ENCODE peak calls at places on chromosomes 4 and X, in six cellular contexts. One of them, this sample, is unnamed. For H3K4me1, the result is how much of the 10 kb centered on the place peaks cover.

GRCh38 chr4:183074288-183074990 is 24.6 kb upstream of the WWC2 start:
- DNase-seq in upper lobe of right lung: no peak
- DNase-seq in lung: no peak
- DNase-seq in CD8-positive, alpha-beta T cell: no peak
- DNase-seq in keratinocyte: no peak
- DNase-seq in HepG2: peak
- DNase-seq in this sample: no peak

GRCh38 chr4:81617569-81617968 is 145.9 kb upstream of the RASGEF1B start:
- DNase-seq in upper lobe of right lung: no peak
- DNase-seq in lung: no peak
- DNase-seq in CD8-positive, alpha-beta T cell: no peak
- DNase-seq in keratinocyte: no peak
- DNase-seq in HepG2: no peak
- DNase-seq in this sample: no peak

GRCh38 chr4:68373513-68373912 is 23.6 kb upstream of the YTHDC1 start:
- DNase-seq in upper lobe of right lung: peak
- DNase-seq in lung: peak
- DNase-seq in CD8-positive, alpha-beta T cell: peak
- DNase-seq in keratinocyte: no peak
- DNase-seq in HepG2: no peak
- DNase-seq in this sample: no peak

GRCh38 chrX:38426785-38427184 is 74.4 kb downstream of the OTC start:
- DNase-seq in upper lobe of right lung: no peak
- DNase-seq in lung: no peak
- DNase-seq in CD8-positive, alpha-beta T cell: no peak
- DNase-seq in keratinocyte: no peak
- DNase-seq in HepG2: no peak
- DNase-seq in this sample: no peak

GRCh38 chr4:10203851-10204250 is 87.3 kb upstream of the WDR1 start:
- DNase-seq in upper lobe of right lung: no peak
- DNase-seq in lung: peak
- DNase-seq in CD8-positive, alpha-beta T cell: no peak
- DNase-seq in keratinocyte: no peak
- DNase-seq in HepG2: no peak
- DNase-seq in this sample: no peak

GRCh38 chr4:1520145-1520661 is 114.0 kb upstream of the NKX1-1 start:
- DNase-seq in upper lobe of right lung: peak
- DNase-seq in lung: no peak
- DNase-seq in CD8-positive, alpha-beta T cell: no peak
- DNase-seq in keratinocyte: no peak
- DNase-seq in HepG2: no peak
- DNase-seq in this sample: no peak

GRCh38 chr4:955931-956381 is 17.4 kb downstream of the DGKQ start:
- DNase-seq in upper lobe of right lung: peak
- DNase-seq in lung: no peak
- DNase-seq in CD8-positive, alpha-beta T cell: no peak
- DNase-seq in keratinocyte: no peak
- DNase-seq in HepG2: no peak
- DNase-seq in this sample: no peak

GRCh38 chrX:23317799-23318724 is 16.6 kb upstream of the PTCHD1 start:
- DNase-seq in upper lobe of right lung: no peak
- DNase-seq in lung: peak
- DNase-seq in CD8-positive, alpha-beta T cell: no peak
- DNase-seq in keratinocyte: no peak
- DNase-seq in HepG2: no peak
- DNase-seq in this sample: no peak

GRCh38 chrX:92232182-92232581 is 453.0 kb downstream of the PCDH11X start:
- DNase-seq in upper lobe of right lung: no peak
- DNase-seq in lung: no peak
- DNase-seq in CD8-positive, alpha-beta T cell: no peak
- DNase-seq in keratinocyte: no peak
- DNase-seq in HepG2: peak
- DNase-seq in this sample: no peak

GRCh38 chrX:13598877-13599276 is 29.5 kb downstream of the EGFL6 start:
- DNase-seq in upper lobe of right lung: no peak
- DNase-seq in lung: no peak
- DNase-seq in CD8-positive, alpha-beta T cell: no peak
- DNase-seq in keratinocyte: no peak
- DNase-seq in HepG2: no peak
- DNase-seq in this sample: no peak

GRCh38 chr4:57043304-57044251 is 64.9 kb downstream of the POLR2B start:
- DNase-seq in upper lobe of right lung: no peak
- DNase-seq in lung: no peak
- DNase-seq in CD8-positive, alpha-beta T cell: no peak
- DNase-seq in keratinocyte: no peak
- DNase-seq in HepG2: no peak
- DNase-seq in this sample: peak

GRCh38 chr4:57037982-57038604 is 59.4 kb downstream of the POLR2B start:
- DNase-seq in upper lobe of right lung: peak
- DNase-seq in lung: peak
- DNase-seq in CD8-positive, alpha-beta T cell: no peak
- DNase-seq in keratinocyte: no peak
- DNase-seq in HepG2: peak
- DNase-seq in this sample: no peak

GRCh38 chr4:57034571-57034970 is 55.9 kb downstream of the POLR2B start:
- DNase-seq in upper lobe of right lung: no peak
- DNase-seq in lung: no peak
- DNase-seq in CD8-positive, alpha-beta T cell: no peak
- DNase-seq in keratinocyte: no peak
- DNase-seq in HepG2: no peak
- DNase-seq in this sample: no peak

GRCh38 chr4:57040510-57040909 is 61.8 kb downstream of the POLR2B start:
- DNase-seq in upper lobe of right lung: no peak
- DNase-seq in lung: no peak
- DNase-seq in CD8-positive, alpha-beta T cell: no peak
- DNase-seq in keratinocyte: no peak
- DNase-seq in HepG2: no peak
- DNase-seq in this sample: no peak

DNA sequence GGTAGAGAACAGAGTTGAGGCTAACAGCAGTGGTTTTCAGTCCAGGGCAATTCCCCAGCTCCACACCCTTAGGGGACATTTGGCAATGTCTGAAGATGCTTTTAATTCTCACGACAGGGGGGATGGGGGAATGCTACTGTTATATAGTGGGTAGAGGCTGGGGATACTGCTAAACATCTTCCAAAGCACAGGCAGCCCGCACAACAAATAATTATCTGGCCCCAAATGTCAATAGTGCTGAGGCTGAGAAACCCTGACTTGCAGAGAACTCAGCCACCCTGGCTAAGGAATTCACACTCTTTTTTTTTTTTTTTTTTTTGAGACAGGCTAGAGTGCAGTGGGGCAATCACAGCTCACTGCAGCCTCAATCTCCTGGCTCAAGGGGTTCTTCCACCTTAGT is 60.6 kb downstream of the POLR2B start:
- DNase-seq in upper lobe of right lung: no peak
- DNase-seq in lung: no peak
- DNase-seq in CD8-positive, alpha-beta T cell: no peak
- DNase-seq in keratinocyte: no peak
- DNase-seq in HepG2: no peak
- DNase-seq in this sample: no peak
- H3K4me1 ChIP-seq in upper lobe of right lung: under half
- H3K4me1 ChIP-seq in lung: under half
- H3K4me1 ChIP-seq in CD8-positive, alpha-beta T cell: under half
- H3K4me1 ChIP-seq in keratinocyte: under half
- H3K4me1 ChIP-seq in HepG2: under half
- H3K4me1 ChIP-seq in this sample: under half

GRCh38 chr4:2923678-2924173 is 39.5 kb downstream of the NOP14 start:
- DNase-seq in upper lobe of right lung: peak
- DNase-seq in lung: no peak
- DNase-seq in CD8-positive, alpha-beta T cell: no peak
- DNase-seq in keratinocyte: no peak
- DNase-seq in HepG2: no peak
- DNase-seq in this sample: no peak

GRCh38 chr4:2925931-2926860 is 37.0 kb downstream of the NOP14 start:
- DNase-seq in upper lobe of right lung: peak
- DNase-seq in lung: no peak
- DNase-seq in CD8-positive, alpha-beta T cell: no peak
- DNase-seq in keratinocyte: no peak
- DNase-seq in HepG2: no peak
- DNase-seq in this sample: no peak

GRCh38 chr4:2925496-2925895 is 37.7 kb downstream of the NOP14 start:
- DNase-seq in upper lobe of right lung: no peak
- DNase-seq in lung: no peak
- DNase-seq in CD8-positive, alpha-beta T cell: no peak
- DNase-seq in keratinocyte: no peak
- DNase-seq in HepG2: no peak
- DNase-seq in this sample: no peak

GRCh38 chr4:2924286-2924685 is 38.9 kb downstream of the NOP14 start:
- DNase-seq in upper lobe of right lung: peak
- DNase-seq in lung: no peak
- DNase-seq in CD8-positive, alpha-beta T cell: no peak
- DNase-seq in keratinocyte: no peak
- DNase-seq in HepG2: no peak
- DNase-seq in this sample: no peak

GRCh38 chr4:2924765-2925301 is 38.4 kb downstream of the NOP14 start:
- DNase-seq in upper lobe of right lung: peak
- DNase-seq in lung: no peak
- DNase-seq in CD8-positive, alpha-beta T cell: no peak
- DNase-seq in keratinocyte: no peak
- DNase-seq in HepG2: no peak
- DNase-seq in this sample: no peak
- H3K4me1 ChIP-seq in upper lobe of right lung: under half
- H3K4me1 ChIP-seq in lung: under half
- H3K4me1 ChIP-seq in CD8-positive, alpha-beta T cell: under half
- H3K4me1 ChIP-seq in keratinocyte: under half
- H3K4me1 ChIP-seq in HepG2: under half
- H3K4me1 ChIP-seq in this sample: under half

DNA sequence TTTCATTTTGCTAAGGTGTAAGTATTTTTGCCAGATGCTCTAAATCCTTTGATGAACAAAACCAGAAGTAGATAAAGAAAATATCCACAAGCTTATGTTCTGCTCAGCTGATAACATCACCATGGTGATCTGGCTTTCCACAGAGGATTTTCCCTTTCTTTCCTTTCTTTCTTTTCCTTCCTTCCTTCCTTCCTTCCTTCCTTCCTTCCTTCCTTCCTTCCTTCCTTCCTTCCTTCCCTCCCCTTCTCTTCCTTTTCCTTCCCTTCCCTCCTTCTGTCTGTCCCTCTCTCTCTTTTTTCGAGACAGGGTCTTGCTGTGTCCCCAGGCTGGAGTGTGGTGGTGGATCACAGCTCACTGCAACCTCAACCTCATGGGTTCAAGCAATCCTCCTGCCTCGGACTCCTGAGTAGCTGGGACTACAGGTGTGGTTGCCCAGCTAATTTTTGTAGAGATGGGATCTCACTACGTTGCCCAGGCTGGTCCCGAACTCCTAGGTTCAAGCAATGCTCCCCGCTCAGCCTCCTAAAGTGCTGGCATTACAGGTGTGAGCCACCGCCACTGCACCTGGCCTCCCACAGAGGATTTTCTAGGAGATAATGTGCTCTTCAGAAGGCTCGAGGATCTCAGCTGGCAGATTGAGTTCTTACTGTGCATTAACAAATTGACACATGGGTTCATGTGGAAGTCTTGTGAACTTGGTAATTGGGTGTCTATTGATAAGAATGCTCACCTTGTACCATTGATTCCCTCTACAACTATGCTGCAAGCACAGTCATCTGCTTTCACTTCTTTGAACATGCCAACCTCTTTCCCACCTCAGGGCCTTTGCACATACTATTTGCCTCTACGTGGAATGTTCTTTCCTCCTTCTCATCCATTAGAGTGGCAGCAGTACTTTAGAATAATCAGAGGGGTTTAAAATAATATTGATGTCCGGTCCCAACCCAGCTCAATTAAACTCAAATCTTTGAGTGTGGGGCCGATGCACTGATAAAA is 1.4 kb upstream of the RHOH start:
- DNase-seq in upper lobe of right lung: no peak
- DNase-seq in lung: no peak
- DNase-seq in CD8-positive, alpha-beta T cell: no peak
- DNase-seq in keratinocyte: no peak
- DNase-seq in HepG2: no peak
- DNase-seq in this sample: no peak
- H3K4me1 ChIP-seq in upper lobe of right lung: under half
- H3K4me1 ChIP-seq in lung: under half
- H3K4me1 ChIP-seq in CD8-positive, alpha-beta T cell: under half
- H3K4me1 ChIP-seq in keratinocyte: under half
- H3K4me1 ChIP-seq in HepG2: half or more
- H3K4me1 ChIP-seq in this sample: under half

GRCh38 chr4:92516450-92516849 is 212.7 kb downstream of the GRID2 start:
- DNase-seq in upper lobe of right lung: no peak
- DNase-seq in lung: no peak
- DNase-seq in CD8-positive, alpha-beta T cell: no peak
- DNase-seq in keratinocyte: no peak
- DNase-seq in HepG2: no peak
- DNase-seq in this sample: no peak

GRCh38 chr4:92520563-92520962 is 216.8 kb downstream of the GRID2 start:
- DNase-seq in upper lobe of right lung: no peak
- DNase-seq in lung: no peak
- DNase-seq in CD8-positive, alpha-beta T cell: no peak
- DNase-seq in keratinocyte: no peak
- DNase-seq in HepG2: no peak
- DNase-seq in this sample: no peak

GRCh38 chr4:92519727-92520126 is 216.0 kb downstream of the GRID2 start:
- DNase-seq in upper lobe of right lung: no peak
- DNase-seq in lung: no peak
- DNase-seq in CD8-positive, alpha-beta T cell: no peak
- DNase-seq in keratinocyte: no peak
- DNase-seq in HepG2: no peak
- DNase-seq in this sample: no peak

GRCh38 chr4:92521941-92522340 is 218.2 kb downstream of the GRID2 start:
- DNase-seq in upper lobe of right lung: no peak
- DNase-seq in lung: no peak
- DNase-seq in CD8-positive, alpha-beta T cell: no peak
- DNase-seq in keratinocyte: no peak
- DNase-seq in HepG2: no peak
- DNase-seq in this sample: no peak

DNA sequence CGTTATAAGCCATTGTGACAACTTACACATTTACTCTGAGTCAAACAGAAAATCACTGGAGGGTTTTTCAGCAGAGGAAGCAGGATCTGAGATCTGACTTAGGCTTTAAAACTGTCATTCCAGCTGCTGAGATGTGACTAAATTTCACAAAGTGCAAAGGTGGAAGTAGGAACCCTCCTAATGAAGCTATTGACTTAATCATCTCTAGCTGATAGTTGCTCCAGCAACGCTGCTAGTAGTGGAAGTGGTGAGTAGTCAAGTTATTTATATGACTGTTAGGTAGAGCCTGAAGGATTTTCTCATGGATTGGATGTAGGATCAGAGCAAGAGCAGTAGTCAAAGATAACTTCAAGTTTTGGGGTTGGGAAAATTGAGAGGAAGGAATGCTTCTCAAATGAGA is 218.6 kb downstream of the GRID2 start:
- DNase-seq in upper lobe of right lung: no peak
- DNase-seq in lung: no peak
- DNase-seq in CD8-positive, alpha-beta T cell: no peak
- DNase-seq in keratinocyte: no peak
- DNase-seq in HepG2: no peak
- DNase-seq in this sample: no peak
- H3K4me1 ChIP-seq in upper lobe of right lung: under half
- H3K4me1 ChIP-seq in lung: under half
- H3K4me1 ChIP-seq in CD8-positive, alpha-beta T cell: under half
- H3K4me1 ChIP-seq in keratinocyte: under half
- H3K4me1 ChIP-seq in HepG2: under half
- H3K4me1 ChIP-seq in this sample: under half

GRCh38 chr4:128521634-128522253 is 234.1 kb upstream of the PGRMC2 start:
- DNase-seq in upper lobe of right lung: no peak
- DNase-seq in lung: no peak
- DNase-seq in CD8-positive, alpha-beta T cell: no peak
- DNase-seq in keratinocyte: no peak
- DNase-seq in HepG2: peak
- DNase-seq in this sample: no peak
- H3K4me1 ChIP-seq in upper lobe of right lung: under half
- H3K4me1 ChIP-seq in lung: under half
- H3K4me1 ChIP-seq in CD8-positive, alpha-beta T cell: under half
- H3K4me1 ChIP-seq in keratinocyte: under half
- H3K4me1 ChIP-seq in HepG2: under half
- H3K4me1 ChIP-seq in this sample: under half

This sample was measured in esophagus muscularis mucosa.